ENCODE peak calls at places on chromosomes 16 and 17, in ten cellular contexts. One of them, this sample, is unnamed.

GRCh38 chr17:15941781-15942180 is 3.1 kb upstream of the ADORA2B start:
- DNase-seq in transverse colon: no peak
- DNase-seq in GM23338: no peak
- DNase-seq in breast epithelium: no peak
- DNase-seq in K562: no peak
- DNase-seq in stomach: no peak
- DNase-seq in HL-60: no peak
- DNase-seq in HCT116: no peak
- DNase-seq in spleen: no peak
- DNase-seq in suprapubic skin: no peak
- DNase-seq in this sample: no peak

GRCh38 chr17:40993856-40994255 is at the start of gene KRTAP3-3:
- DNase-seq in transverse colon: no peak
- DNase-seq in GM23338: no peak
- DNase-seq in stomach: no peak
- DNase-seq in suprapubic skin: no peak
- DNase-seq in HCT116: no peak
- DNase-seq in HL-60: no peak
- DNase-seq in breast epithelium: no peak
- DNase-seq in spleen: no peak
- DNase-seq in K562: no peak
- DNase-seq in this sample: no peak

GRCh38 chr16:53945996-53946395 is 242.0 kb downstream of the FTO start:
- DNase-seq in HCT116: peak; percentile 8
- DNase-seq in spleen: no peak
- DNase-seq in GM23338: peak; percentile 67
- DNase-seq in K562: peak; percentile 30
- DNase-seq in HL-60: peak; percentile 32
- DNase-seq in suprapubic skin: no peak
- DNase-seq in stomach: no peak
- DNase-seq in breast epithelium: no peak
- DNase-seq in transverse colon: no peak
- DNase-seq in this sample: no peak

GRCh38 chr17:35256629-35257028 is 13.8 kb downstream of the SLFN5 start:
- DNase-seq in HCT116: peak; percentile 24
- DNase-seq in stomach: no peak
- DNase-seq in GM23338: peak; percentile 42
- DNase-seq in transverse colon: no peak
- DNase-seq in spleen: no peak
- DNase-seq in HL-60: no peak
- DNase-seq in breast epithelium: no peak
- DNase-seq in K562: no peak
- DNase-seq in suprapubic skin: no peak
- DNase-seq in this sample: no peak

GRCh38 chr16:19175492-19176262 is 7.6 kb downstream of the SYT17 start:
- DNase-seq in K562: no peak
- DNase-seq in suprapubic skin: no peak
- DNase-seq in spleen: no peak
- DNase-seq in breast epithelium: no peak
- DNase-seq in stomach: no peak
- DNase-seq in GM23338: no peak
- DNase-seq in transverse colon: no peak
- DNase-seq in HCT116: no peak
- DNase-seq in HL-60: no peak
- DNase-seq in this sample: no peak

GRCh38 chr16:22923491-22923890 is 109.5 kb downstream of the HS3ST2 start:
- DNase-seq in suprapubic skin: no peak
- DNase-seq in HL-60: no peak
- DNase-seq in transverse colon: no peak
- DNase-seq in stomach: no peak
- DNase-seq in breast epithelium: no peak
- DNase-seq in GM23338: no peak
- DNase-seq in HCT116: no peak
- DNase-seq in K562: no peak
- DNase-seq in spleen: no peak
- DNase-seq in this sample: no peak

GRCh38 chr17:50794361-50794760 is 27.0 kb upstream of the ANKRD40CL start:
- DNase-seq in HCT116: no peak
- DNase-seq in breast epithelium: no peak
- DNase-seq in stomach: no peak
- DNase-seq in GM23338: no peak
- DNase-seq in suprapubic skin: no peak
- DNase-seq in transverse colon: no peak
- DNase-seq in HL-60: no peak
- DNase-seq in spleen: no peak
- DNase-seq in K562: no peak
- DNase-seq in this sample: no peak

GRCh38 chr16:86576591-86577313 is 1.6 kb upstream of the FOXL1 start:
- DNase-seq in HL-60: no peak
- DNase-seq in K562: no peak
- DNase-seq in suprapubic skin: no peak
- DNase-seq in breast epithelium: no peak
- DNase-seq in transverse colon: no peak
- DNase-seq in GM23338: peak; percentile 57
- DNase-seq in spleen: no peak
- DNase-seq in stomach: no peak
- DNase-seq in HCT116: no peak
- DNase-seq in this sample: no peak

GRCh38 chr17:36818134-36818825 is 119.0 kb upstream of the LHX1 start:
- DNase-seq in stomach: no peak
- DNase-seq in spleen: no peak
- DNase-seq in breast epithelium: no peak
- DNase-seq in transverse colon: no peak
- DNase-seq in HL-60: no peak
- DNase-seq in HCT116: no peak
- DNase-seq in suprapubic skin: no peak
- DNase-seq in GM23338: no peak
- DNase-seq in K562: no peak
- DNase-seq in this sample: no peak

GRCh38 chr17:15914400-15915165 is 30.3 kb upstream of the ADORA2B start:
- DNase-seq in breast epithelium: no peak
- DNase-seq in GM23338: no peak
- DNase-seq in stomach: peak; percentile 9
- DNase-seq in spleen: no peak
- DNase-seq in HCT116: no peak
- DNase-seq in HL-60: peak; percentile 40
- DNase-seq in transverse colon: no peak
- DNase-seq in K562: no peak
- DNase-seq in suprapubic skin: no peak
- DNase-seq in this sample: no peak

GRCh38 chr16:68539704-68540370 is 746 bp downstream of the ZFP90 start:
- DNase-seq in transverse colon: no peak
- DNase-seq in spleen: no peak
- DNase-seq in breast epithelium: no peak
- DNase-seq in GM23338: peak; percentile 62
- DNase-seq in HCT116: no peak
- DNase-seq in HL-60: no peak
- DNase-seq in suprapubic skin: no peak
- DNase-seq in K562: no peak
- DNase-seq in stomach: no peak
- DNase-seq in this sample: no peak

GRCh38 chr16:27355610-27356009 is 41.8 kb downstream of the IL4R start:
- DNase-seq in breast epithelium: no peak
- DNase-seq in suprapubic skin: no peak
- DNase-seq in GM23338: peak; percentile 81
- DNase-seq in HL-60: no peak
- DNase-seq in transverse colon: peak; percentile 50
- DNase-seq in spleen: peak; percentile 87
- DNase-seq in stomach: peak; percentile 33
- DNase-seq in K562: peak; percentile 31
- DNase-seq in HCT116: peak; percentile 19
- DNase-seq in this sample: peak; percentile 63
- TF ChIP-seq POLR2AphosphoS5 in breast epithelium: no peak
- TF ChIP-seq POLR2AphosphoS5 in suprapubic skin: no peak
- TF ChIP-seq POLR2AphosphoS5 in GM23338: no peak
- TF ChIP-seq POLR2AphosphoS5 in HL-60: no peak
- TF ChIP-seq POLR2AphosphoS5 in transverse colon: no peak
- TF ChIP-seq POLR2AphosphoS5 in spleen: peak; percentile 82
- TF ChIP-seq POLR2AphosphoS5 in stomach: no peak
- TF ChIP-seq POLR2AphosphoS5 in K562: no peak
- TF ChIP-seq POLR2AphosphoS5 in HCT116: no peak
- TF ChIP-seq POLR2AphosphoS5 in this sample: peak; percentile 55

GRCh38 chr16:67226295-67226803 is 581 bp upstream of the TMEM208 start:
- DNase-seq in suprapubic skin: no peak
- DNase-seq in HCT116: no peak
- DNase-seq in spleen: no peak
- DNase-seq in K562: no peak
- DNase-seq in GM23338: no peak
- DNase-seq in breast epithelium: no peak
- DNase-seq in stomach: no peak
- DNase-seq in HL-60: no peak
- DNase-seq in transverse colon: no peak
- DNase-seq in this sample: no peak

GRCh38 chr16:67227567-67227921 is 614 bp downstream of the TMEM208 start:
- DNase-seq in suprapubic skin: no peak
- DNase-seq in stomach: no peak
- DNase-seq in K562: no peak
- DNase-seq in HCT116: no peak
- DNase-seq in GM23338: no peak
- DNase-seq in HL-60: no peak
- DNase-seq in breast epithelium: no peak
- DNase-seq in transverse colon: no peak
- DNase-seq in spleen: no peak
- DNase-seq in this sample: no peak

GRCh38 chr16:67228034-67228785 is 1.3 kb downstream of the TMEM208 start:
- DNase-seq in GM23338: no peak
- DNase-seq in suprapubic skin: no peak
- DNase-seq in HL-60: no peak
- DNase-seq in spleen: no peak
- DNase-seq in stomach: no peak
- DNase-seq in HCT116: no peak
- DNase-seq in transverse colon: no peak
- DNase-seq in breast epithelium: no peak
- DNase-seq in K562: no peak
- DNase-seq in this sample: no peak

GRCh38 chr16:67228905-67229304 is 2.0 kb downstream of the TMEM208 start:
- DNase-seq in breast epithelium: no peak
- DNase-seq in spleen: no peak
- DNase-seq in transverse colon: no peak
- DNase-seq in HL-60: no peak
- DNase-seq in GM23338: no peak
- DNase-seq in suprapubic skin: no peak
- DNase-seq in HCT116: no peak
- DNase-seq in K562: no peak
- DNase-seq in stomach: no peak
- DNase-seq in this sample: no peak

GRCh38 chr16:67226804-67227566 is at the start of gene TMEM208:
- DNase-seq in breast epithelium: peak; percentile 95
- DNase-seq in spleen: peak; percentile 99
- DNase-seq in suprapubic skin: peak; percentile 99
- DNase-seq in K562: peak; percentile 97
- DNase-seq in HCT116: peak; percentile 95
- DNase-seq in GM23338: peak; percentile 100
- DNase-seq in transverse colon: peak; percentile 98
- DNase-seq in stomach: peak; percentile 98
- DNase-seq in HL-60: peak; percentile 98
- DNase-seq in this sample: peak; percentile 95
- TF ChIP-seq CTCF in breast epithelium: no peak
- TF ChIP-seq CTCF in spleen: peak; percentile 63
- TF ChIP-seq CTCF in suprapubic skin: no peak
- TF ChIP-seq CTCF in K562: peak; percentile 28
- TF ChIP-seq CTCF in HCT116: peak; percentile 46
- TF ChIP-seq CTCF in GM23338: peak; percentile 39
- TF ChIP-seq CTCF in transverse colon: no peak
- TF ChIP-seq CTCF in stomach: no peak
- TF ChIP-seq CTCF in HL-60: no peak
- TF ChIP-seq CTCF in this sample: peak; percentile 54

GRCh38 chr17:13575922-13576419 is 25.8 kb downstream of the HS3ST3A1 start:
- DNase-seq in HL-60: no peak
- DNase-seq in breast epithelium: no peak
- DNase-seq in stomach: no peak
- DNase-seq in spleen: no peak
- DNase-seq in suprapubic skin: no peak
- DNase-seq in transverse colon: no peak
- DNase-seq in K562: no peak
- DNase-seq in HCT116: no peak
- DNase-seq in GM23338: peak; percentile 89
- DNase-seq in this sample: no peak
- H3K27ac ChIP-seq in HL-60: no peak overlapping the region
- H3K27ac ChIP-seq in breast epithelium: no peak overlapping the region
- H3K27ac ChIP-seq in stomach: no peak overlapping the region
- H3K27ac ChIP-seq in spleen: no peak overlapping the region
- H3K27ac ChIP-seq in suprapubic skin: no peak overlapping the region
- H3K27ac ChIP-seq in transverse colon: no peak overlapping the region
- H3K27ac ChIP-seq in K562: no peak overlapping the region
- H3K27ac ChIP-seq in HCT116: no peak overlapping the region
- H3K27ac ChIP-seq in GM23338: peak overlapping the region; percentile 84
- H3K27ac ChIP-seq in this sample: no peak overlapping the region

GRCh38 chr16:75228143-75228976 is 9.6 kb downstream of the CTRB1 start:
- DNase-seq in K562: no peak
- DNase-seq in HL-60: no peak
- DNase-seq in GM23338: peak; percentile 11
- DNase-seq in HCT116: no peak
- DNase-seq in stomach: no peak
- DNase-seq in suprapubic skin: no peak
- DNase-seq in spleen: no peak
- DNase-seq in breast epithelium: no peak
- DNase-seq in transverse colon: no peak
- DNase-seq in this sample: peak; percentile 59
- TF ChIP-seq POLR2AphosphoS5 in K562: no peak
- TF ChIP-seq POLR2AphosphoS5 in HL-60: no peak
- TF ChIP-seq POLR2AphosphoS5 in GM23338: no peak
- TF ChIP-seq POLR2AphosphoS5 in HCT116: no peak
- TF ChIP-seq POLR2AphosphoS5 in stomach: no peak
- TF ChIP-seq POLR2AphosphoS5 in suprapubic skin: no peak
- TF ChIP-seq POLR2AphosphoS5 in spleen: no peak
- TF ChIP-seq POLR2AphosphoS5 in breast epithelium: no peak
- TF ChIP-seq POLR2AphosphoS5 in transverse colon: no peak
- TF ChIP-seq POLR2AphosphoS5 in this sample: no peak

GRCh38 chr16:82341146-82341669 is 171.2 kb upstream of the MPHOSPH6 start:
- DNase-seq in spleen: no peak
- DNase-seq in HL-60: no peak
- DNase-seq in breast epithelium: no peak
- DNase-seq in suprapubic skin: no peak
- DNase-seq in GM23338: no peak
- DNase-seq in transverse colon: no peak
- DNase-seq in stomach: no peak
- DNase-seq in K562: no peak
- DNase-seq in HCT116: no peak
- DNase-seq in this sample: no peak
- TF ChIP-seq CTCF in spleen: no peak
- TF ChIP-seq CTCF in HL-60: no peak
- TF ChIP-seq CTCF in breast epithelium: no peak
- TF ChIP-seq CTCF in suprapubic skin: no peak
- TF ChIP-seq CTCF in GM23338: no peak
- TF ChIP-seq CTCF in transverse colon: no peak
- TF ChIP-seq CTCF in stomach: no peak
- TF ChIP-seq CTCF in K562: no peak
- TF ChIP-seq CTCF in HCT116: no peak
- TF ChIP-seq CTCF in this sample: no peak